ENCODE peak calls at places on chromosomes 16 and 17, in four cellular contexts. K is HepG2, W is K562, U is GM12878. B is an unnamed sample. For H3K4me1, the result is how much of the 10 kb centered on the place peaks cover.

GRCh38 chr16:66668777-66669444 is 27.6 kb downstream of the CMTM4 start:
- DNase-seq in K (no peak), W (no peak), U (no peak), B (peak)

GRCh38 chr17:39051001-39051605 is 83.9 kb upstream of the FBXO47 start:
- DNase-seq in K (no peak), W (no peak), U (no peak), B (no peak)

GRCh38 chr17:10516065-10516464 is 2.3 kb downstream of the MYH1 start:
- DNase-seq in K (no peak), W (no peak), U (no peak), B (no peak)

GRCh38 chr16:13923703-13924298 is 3.8 kb downstream of the ERCC4 start:
- DNase-seq in K (peak), W (peak), U (peak), B (peak)

GRCh38 chr16:57781741-57782606 is 20.3 kb downstream of the KIFC3 start:
- DNase-seq in K (peak), W (no peak), U (no peak), B (peak)

GRCh38 chr17:6427284-6427781 is 7.6 kb downstream of the AIPL1 start:
- DNase-seq in K (no peak), W (no peak), U (peak), B (peak)

GRCh38 chr16:14285542-14286380 is 214.6 kb downstream of the MRTFB start:
- DNase-seq in K (peak), W (peak), U (peak), B (peak)

GRCh38 chr16:8712589-8713361 is 38.4 kb downstream of the ABAT start:
- DNase-seq in K (no peak), W (no peak), U (no peak), B (no peak)

GRCh38 chr16:88764913-88765349 is 20.1 kb downstream of the PIEZO1 start:
- DNase-seq in K (no peak), W (no peak), U (no peak), B (peak)

GRCh38 chr16:85431431-85432124 is 181.5 kb upstream of the GSE1 start:
- DNase-seq in K (no peak), W (no peak), U (no peak), B (no peak)

GRCh38 chr17:74742153-74742515 is 5.1 kb downstream of the RAB37 start:
- DNase-seq in K (no peak), W (no peak), U (peak), B (peak)

GRCh38 chr16:75552951-75553350 is 3.1 kb downstream of the TMEM231 start:
- DNase-seq in K (no peak), W (no peak), U (no peak), B (no peak)

GRCh38 chr16:14181371-14182050 is 110.4 kb downstream of the MRTFB start:
- DNase-seq in K (no peak), W (no peak), U (no peak), B (peak)

GRCh38 chr17:4143563-4144410 is 790 bp downstream of the CYB5D2 start:
- DNase-seq in K (peak), W (peak), U (peak), B (peak)

GRCh38 chr16:88759245-88759975 is 25.6 kb downstream of the PIEZO1 start:
- DNase-seq in K (peak), W (no peak), U (no peak), B (peak)

GRCh38 chr16:55842369-55843104 is 9.6 kb upstream of the CES1 start:
- DNase-seq in K (peak), W (peak), U (no peak), B (peak)

GRCh38 chr16:48526058-48526957 is 83.7 kb downstream of the N4BP1 start:
- DNase-seq in K (peak), W (no peak), U (peak), B (no peak)

GRCh38 chr17:37740861-37741260 is 4.0 kb downstream of the HNF1B start:
- DNase-seq in K (no peak), W (no peak), U (no peak), B (no peak)

GRCh38 chr17:37736428-37736827 is 8.4 kb downstream of the HNF1B start:
- DNase-seq in K (no peak), W (no peak), U (no peak), B (no peak)

GRCh38 chr17:37735165-37735564 is 9.7 kb downstream of the HNF1B start:
- DNase-seq in K (no peak), W (no peak), U (no peak), B (no peak)

GRCh38 chr17:37737081-37737480 is 7.8 kb downstream of the HNF1B start:
- DNase-seq in K (peak), W (no peak), U (no peak), B (no peak)

GRCh38 chr17:37737971-37738370 is 6.9 kb downstream of the HNF1B start:
- DNase-seq in K (no peak), W (no peak), U (no peak), B (peak)
- H3K4me1 ChIP-seq in K (under half), W (under half), U (under half), B (under half)

GRCh38 chr17:82668631-82669099 is 20.4 kb upstream of the WDR45B start:
- DNase-seq in K (peak), W (peak), U (no peak), B (peak)
- TF ChIP-seq USF2 in K (no peak), W (no peak), U (no peak), B (no peak)

GRCh38 chr17:21286066-21286770 is 1.7 kb downstream of the MAP2K3 start:
- DNase-seq in K (peak), W (no peak), U (no peak), B (peak)

GRCh38 chr17:21285164-21286065 is 904 bp downstream of the MAP2K3 start:
- DNase-seq in K (no peak), W (no peak), U (no peak), B (peak)

GRCh38 chr17:21283482-21284318 is 811 bp upstream of the MAP2K3 start:
- DNase-seq in K (no peak), W (no peak), U (no peak), B (peak)

GRCh38 chr17:21282850-21283249 is 1.7 kb upstream of the MAP2K3 start:
- DNase-seq in K (no peak), W (no peak), U (no peak), B (no peak)

GRCh38 chr17:21284319-21285163 is at the start of gene MAP2K3:
- DNase-seq in K (peak), W (peak), U (peak), B (peak)
- TF ChIP-seq MXI1 in K (peak), W (no peak), U (no peak), B (peak)

DNA sequence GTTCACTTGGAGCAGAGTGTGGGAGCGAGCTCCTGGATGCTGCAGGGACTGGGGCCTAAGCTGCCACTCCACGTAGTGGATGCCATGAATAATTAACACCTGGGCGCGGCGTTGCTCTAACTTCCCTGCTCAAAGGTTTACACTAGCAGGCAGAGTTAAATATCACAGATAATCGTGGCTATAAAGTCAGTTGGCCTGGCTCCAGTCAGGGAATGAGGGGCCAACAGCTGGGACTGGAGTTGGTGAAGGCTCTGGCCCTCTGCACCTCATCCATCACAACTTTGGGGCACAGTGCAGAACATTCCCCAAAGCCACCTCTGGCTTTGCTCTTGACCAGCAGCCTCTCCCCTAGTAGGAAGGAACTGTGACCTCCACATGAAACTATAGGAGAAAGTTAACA is 10.9 kb downstream of the HOXB4 start:
- DNase-seq in K (no peak), W (no peak), U (no peak), B (no peak)
- H3K4me1 ChIP-seq in K (under half), W (under half), U (under half), B (half or more)

GRCh38 chr17:63694229-63694973 is 5.5 kb downstream of the LIMD2 start:
- DNase-seq in K (no peak), W (no peak), U (no peak), B (no peak)

GRCh38 chr17:63693411-63694113 is 6.4 kb downstream of the LIMD2 start:
- DNase-seq in K (no peak), W (no peak), U (no peak), B (no peak)

GRCh38 chr17:63689479-63689878 is 10.4 kb downstream of the LIMD2 start:
- DNase-seq in K (no peak), W (no peak), U (no peak), B (no peak)

GRCh38 chr17:63694974-63695773 is 4.8 kb downstream of the LIMD2 start:
- DNase-seq in K (no peak), W (no peak), U (no peak), B (no peak)

DNA sequence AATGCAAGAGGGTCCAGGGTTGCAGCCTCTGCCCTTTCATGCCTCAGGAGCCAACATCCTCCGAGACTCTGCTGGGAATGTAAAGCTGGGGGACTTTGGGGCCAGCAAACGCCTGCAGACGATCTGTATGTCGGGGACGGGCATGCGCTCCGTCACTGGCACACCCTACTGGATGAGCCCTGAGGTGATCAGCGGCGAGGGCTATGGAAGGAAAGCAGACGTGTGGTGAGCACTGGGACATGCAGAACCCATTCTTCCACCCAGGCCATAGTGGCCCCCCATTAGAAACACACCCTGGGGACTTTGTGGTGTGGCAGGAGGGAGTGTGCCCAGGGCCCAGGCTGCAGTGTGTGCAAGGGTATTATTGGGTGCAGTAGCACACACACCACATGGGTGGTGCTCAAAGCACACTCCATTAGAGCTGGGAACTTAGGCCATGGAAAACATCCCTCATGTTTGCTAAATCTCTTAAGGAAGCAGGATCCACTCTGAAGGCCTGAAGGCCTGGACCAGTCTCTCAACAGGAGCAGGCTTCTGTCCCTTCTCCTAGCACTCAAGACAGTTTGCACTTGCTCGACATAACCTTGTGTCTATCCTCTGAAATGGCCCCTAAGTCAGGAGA is 7.6 kb downstream of the LIMD2 start:
- DNase-seq in K (no peak), W (no peak), U (no peak), B (no peak)
- TF ChIP-seq USF2 in K (no peak), W (no peak), U (no peak), B (no peak)

GRCh38 chr17:45234641-45235040 is 13.0 kb downstream of the FMNL1 start:
- DNase-seq in K (peak), W (peak), U (no peak), B (no peak)
- TF ChIP-seq MXI1 in K (no peak), W (no peak), U (no peak), B (no peak)

B was measured in IMR-90.